ENCODE peak calls at places on chromosomes 11 and 22, in ten cellular contexts. P is brain microvascular endothelial cell; K is testis; E is fibroblast of lung; R is heart left ventricle; L is lung; N is tibial artery; F is uterus; U is WERI-Rb-1; Z is CD8-positive, alpha-beta T cell. H is an unnamed sample. For H3K27me3, the result is how much of the 10 kb centered on the place peaks cover.

GRCh38 chr22:39178206-39179111 is 26.0 kb upstream of the CBX7 start:
- DNase-seq in P (peak), K (no peak), E (peak), R (no peak), L (no peak), N (peak), F (no peak), U (no peak), Z (no peak), H (no peak)

GRCh38 chr11:75090778-75091177 is 5.9 kb downstream of the OR2AT4 start:
- DNase-seq in P (no peak), K (no peak), E (no peak), R (no peak), L (no peak), N (no peak), F (no peak), U (no peak), Z (no peak), H (no peak)

GRCh38 chr22:31628362-31628761 is 33.7 kb downstream of the PISD start:
- DNase-seq in P (no peak), K (no peak), E (no peak), R (no peak), L (no peak), N (no peak), F (no peak), U (no peak), Z (no peak), H (no peak)

GRCh38 chr11:2512431-2513407 is 67.9 kb downstream of the KCNQ1 start:
- DNase-seq in P (no peak), K (peak), E (no peak), R (peak), L (peak), N (peak), F (peak), U (no peak), Z (no peak), H (no peak)

GRCh38 chr11:65588199-65589054 is 7.2 kb downstream of the KCNK7 start:
- DNase-seq in P (no peak), K (peak), E (peak), R (peak), L (no peak), N (peak), F (peak), U (peak), Z (peak), H (peak)

GRCh38 chr11:106390078-106390477 is 312.6 kb downstream of the AASDHPPT start:
- DNase-seq in P (no peak), K (no peak), E (no peak), R (no peak), L (no peak), N (no peak), F (no peak), U (no peak), Z (no peak), H (no peak)

GRCh38 chr11:116035972-116036371 is 531.8 kb upstream of the CADM1 start:
- DNase-seq in P (no peak), K (no peak), E (no peak), R (no peak), L (no peak), N (no peak), F (no peak), U (peak), Z (no peak), H (no peak)

GRCh38 chr11:120662071-120662611 is 150.6 kb downstream of the GRIK4 start:
- DNase-seq in P (no peak), K (no peak), E (no peak), R (no peak), L (no peak), N (no peak), F (no peak), U (peak), Z (no peak), H (no peak)

GRCh38 chr11:60914620-60915249 is 777 bp downstream of the TMEM109 start:
- DNase-seq in P (no peak), K (peak), E (peak), R (no peak), L (no peak), N (no peak), F (no peak), U (peak), Z (peak), H (no peak)

GRCh38 chr11:11291432-11292015 is 61.5 kb downstream of the CSNK2A3 start:
- DNase-seq in P (no peak), K (no peak), E (no peak), R (no peak), L (no peak), N (no peak), F (no peak), U (no peak), Z (no peak), H (no peak)

GRCh38 chr11:116910378-116910777 is 73.0 kb upstream of the APOA1 start:
- DNase-seq in P (no peak), K (no peak), E (peak), R (no peak), L (no peak), N (no peak), F (no peak), U (no peak), Z (no peak), H (no peak)

GRCh38 chr11:128552783-128553661 is 34.3 kb downstream of the ETS1 start:
- DNase-seq in P (no peak), K (no peak), E (peak), R (no peak), L (no peak), N (no peak), F (no peak), U (no peak), Z (no peak), H (no peak)

GRCh38 chr22:37823134-37823985 is at the start of gene GALR3:
- DNase-seq in P (no peak), K (no peak), E (no peak), R (no peak), L (no peak), N (no peak), F (no peak), U (no peak), Z (no peak), H (no peak)

GRCh38 chr11:121630041-121630440 is 177.3 kb upstream of the SORL1-AS1 start:
- DNase-seq in P (peak), K (no peak), E (peak), R (no peak), L (no peak), N (no peak), F (no peak), U (no peak), Z (no peak), H (no peak)

GRCh38 chr22:37431366-37431765 is 4.1 kb upstream of the ELFN2 start:
- DNase-seq in P (no peak), K (no peak), E (peak), R (no peak), L (no peak), N (no peak), F (no peak), U (no peak), Z (no peak), H (no peak)

GRCh38 chr11:679271-680207 is 15.5 kb downstream of the DEAF1 start:
- DNase-seq in P (no peak), K (no peak), E (no peak), R (no peak), L (no peak), N (no peak), F (no peak), U (no peak), Z (no peak), H (no peak)

GRCh38 chr11:3129591-3130268 is 35.4 kb downstream of the OSBPL5 start:
- DNase-seq in P (no peak), K (no peak), E (no peak), R (no peak), L (no peak), N (peak), F (no peak), U (no peak), Z (no peak), H (no peak)

GRCh38 chr11:10930961-10931760 is 73.3 kb upstream of the ZBED5 start:
- DNase-seq in P (peak), K (peak), E (peak), R (peak), L (peak), N (peak), F (peak), U (peak), Z (peak), H (peak)

GRCh38 chr11:117918366-117919255 is 10.6 kb downstream of the TMPRSS13 start:
- DNase-seq in P (no peak), K (no peak), E (no peak), R (no peak), L (no peak), N (peak), F (peak), U (no peak), Z (no peak), H (no peak)

GRCh38 chr11:12893787-12894672 is 115.1 kb upstream of the RASSF10 start:
- DNase-seq in P (peak), K (peak), E (peak), R (peak), L (peak), N (peak), F (peak), U (peak), Z (peak), H (peak)

GRCh38 chr11:65404638-65405339 is 17.8 kb upstream of the NEAT1 start:
- DNase-seq in P (no peak), K (no peak), E (no peak), R (peak), L (no peak), N (no peak), F (no peak), U (no peak), Z (no peak), H (no peak)

GRCh38 chr22:38788417-38788816 is 5.5 kb downstream of the DNAL4 start:
- DNase-seq in P (peak), K (peak), E (peak), R (peak), L (peak), N (peak), F (peak), U (no peak), Z (no peak), H (no peak)

GRCh38 chr22:44111562-44112155 is 69.1 kb upstream of the PARVG start:
- DNase-seq in P (no peak), K (no peak), E (no peak), R (no peak), L (no peak), N (no peak), F (no peak), U (no peak), Z (no peak), H (no peak)

GRCh38 chr11:40032331-40032730 is 1427.1 kb downstream of the LRRC4C start:
- DNase-seq in P (no peak), K (no peak), E (no peak), R (no peak), L (no peak), N (no peak), F (no peak), U (no peak), Z (no peak), H (no peak)

GRCh38 chr11:130465259-130465658 is 16.8 kb downstream of the ADAMTS15 start:
- DNase-seq in P (peak), K (no peak), E (no peak), R (no peak), L (no peak), N (no peak), F (no peak), U (no peak), Z (no peak), H (no peak)

GRCh38 chr22:47192106-47192650 is 429.7 kb downstream of the TBC1D22A start:
- DNase-seq in P (no peak), K (peak), E (no peak), R (peak), L (no peak), N (peak), F (no peak), U (no peak), Z (no peak), H (no peak)

GRCh38 chr11:126501641-126502040 is 146.2 kb downstream of the ST3GAL4 start:
- DNase-seq in P (no peak), K (no peak), E (no peak), R (no peak), L (no peak), N (no peak), F (no peak), U (no peak), Z (no peak), H (no peak)

GRCh38 chr11:94139421-94139820 is 10.8 kb downstream of the PANX1 start:
- DNase-seq in P (no peak), K (no peak), E (no peak), R (no peak), L (no peak), N (no peak), F (no peak), U (no peak), Z (no peak), H (no peak)

GRCh38 chr11:27910186-27910941 is 197.6 kb downstream of the KIF18A start:
- DNase-seq in P (peak), K (no peak), E (peak), R (no peak), L (no peak), N (no peak), F (no peak), U (no peak), Z (no peak), H (no peak)

GRCh38 chr11:1220941-1221721 is 1.7 kb upstream of the MUC5B start:
- DNase-seq in P (no peak), K (no peak), E (no peak), R (no peak), L (no peak), N (peak), F (no peak), U (no peak), Z (no peak), H (no peak)

GRCh38 chr11:93123351-93123898 is 74.4 kb downstream of the SLC36A4 start:
- DNase-seq in P (no peak), K (peak), E (peak), R (peak), L (no peak), N (no peak), F (peak), U (no peak), Z (no peak), H (no peak)

DNA sequence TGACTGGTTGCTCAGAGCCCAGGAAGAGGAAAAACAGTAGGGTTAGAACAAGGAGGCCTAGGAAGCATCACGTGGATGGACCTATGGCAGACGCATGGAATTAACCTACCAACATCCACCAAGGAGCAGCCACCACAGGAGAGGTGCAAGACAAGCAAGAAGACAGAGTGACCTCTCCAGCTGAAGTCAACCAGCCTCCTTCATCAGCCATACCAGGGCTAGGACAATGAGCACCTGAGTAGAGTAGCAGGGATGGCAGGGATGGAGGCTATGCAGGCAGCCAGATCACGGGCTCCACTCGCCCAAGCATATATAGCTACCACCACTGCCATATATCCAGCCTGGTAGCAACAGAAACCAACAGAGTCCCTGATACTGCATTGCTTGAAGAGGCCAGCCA is 202.1 kb upstream of the B3GAT1 start:
- DNase-seq in P (no peak), K (no peak), E (no peak), R (no peak), L (no peak), N (no peak), F (no peak), U (no peak), Z (no peak), H (no peak)
- TF ChIP-seq CTCF in P (no peak), K (no peak), E (no peak), R (no peak), L (no peak), N (no peak), F (no peak), U (no peak), Z (no peak), H (no peak)

DNA sequence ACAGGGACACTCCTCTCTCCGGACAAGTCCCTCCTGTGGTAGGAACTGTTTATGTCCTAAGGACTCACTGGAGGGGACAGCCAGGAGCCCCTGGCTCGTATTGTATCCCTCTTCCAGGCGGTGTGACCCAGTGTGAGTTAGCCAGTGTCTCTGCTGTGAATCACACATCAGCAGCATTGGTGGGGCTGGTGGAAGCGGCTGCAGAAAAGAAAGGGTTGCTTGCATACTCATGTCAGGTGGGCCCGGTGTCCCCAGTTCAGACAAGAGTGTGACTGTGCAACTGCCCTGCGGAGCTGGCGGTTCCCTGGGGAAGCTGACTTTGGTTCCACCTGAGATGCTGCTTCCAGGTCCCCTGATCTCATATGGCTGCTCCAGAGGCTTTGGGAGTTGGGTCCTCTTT is 99.4 kb downstream of the ZBTB16 start:
- DNase-seq in P (peak), K (no peak), E (no peak), R (no peak), L (no peak), N (no peak), F (no peak), U (no peak), Z (no peak), H (no peak)
- H3K27me3 ChIP-seq in P (under half), K (under half), E (under half), R (under half), L (under half), N (under half), F (under half), U (under half), Z (under half), H (under half)

DNA sequence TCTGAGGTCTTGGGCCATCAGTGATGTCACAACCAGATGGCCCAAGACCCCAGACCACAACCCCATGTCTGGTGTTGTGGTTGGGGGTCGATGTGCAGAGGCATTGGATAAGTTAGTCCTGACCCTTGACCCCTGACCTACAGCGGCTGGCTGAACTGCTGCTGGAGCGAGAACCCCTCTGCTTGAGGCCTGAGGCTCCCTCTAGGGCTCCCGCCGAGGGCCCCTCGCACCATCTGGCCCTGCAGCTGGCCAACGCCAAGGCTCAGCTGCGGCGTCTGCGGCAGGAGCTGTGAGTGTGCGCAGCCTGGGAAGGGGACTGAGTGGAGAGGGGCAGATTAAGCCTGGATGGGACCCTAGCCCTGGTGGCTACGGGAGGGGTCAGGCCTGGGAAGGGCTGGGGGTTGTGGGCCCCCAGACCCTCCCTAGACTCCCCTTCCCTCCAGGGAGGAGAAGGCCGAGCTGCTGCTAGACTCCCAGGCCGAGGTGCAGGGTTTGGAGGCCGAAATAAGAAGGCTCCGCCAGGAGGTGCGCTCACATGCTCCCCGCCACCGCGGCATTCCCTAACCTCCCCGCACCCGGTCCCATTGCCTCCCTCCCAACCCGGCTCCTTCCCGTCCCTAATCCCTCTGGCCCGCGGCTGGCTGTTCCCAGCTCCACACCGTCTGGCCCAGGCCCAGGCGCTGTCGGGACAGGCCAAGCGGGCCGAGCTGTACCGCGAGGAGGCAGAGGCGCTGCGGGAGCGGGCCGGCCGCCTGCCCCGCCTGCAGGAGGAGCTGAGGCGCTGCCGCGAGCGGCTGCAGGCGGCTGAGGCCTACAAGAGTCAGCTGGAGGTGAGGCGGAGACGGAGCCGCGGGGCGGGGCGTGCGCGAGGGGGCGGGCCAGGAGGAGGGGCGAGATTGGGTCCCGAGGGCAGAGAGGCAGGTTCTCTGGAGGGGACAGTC is 2.1 kb downstream of the CCDC88B start:
- DNase-seq in P (peak), K (peak), E (peak), R (peak), L (peak), N (peak), F (peak), U (peak), Z (peak), H (peak)
- TF ChIP-seq CTCF in P (no peak), K (peak), E (peak), R (peak), L (peak), N (peak), F (no peak), U (peak), Z (peak), H (no peak)

GRCh38 chr11:34537636-34538035 is 24.0 kb upstream of the ELF5 start:
- DNase-seq in P (no peak), K (no peak), E (no peak), R (no peak), L (no peak), N (no peak), F (no peak), U (no peak), Z (no peak), H (no peak)
- H3K27me3 ChIP-seq in P (under half), K (under half), E (under half), R (under half), L (under half), N (under half), F (under half), U (under half), Z (under half), H (under half)

GRCh38 chr11:46916251-46916650 is 2.1 kb downstream of the LRP4 start:
- DNase-seq in P (no peak), K (no peak), E (no peak), R (no peak), L (no peak), N (no peak), F (no peak), U (no peak), Z (no peak), H (no peak)

GRCh38 chr11:46914910-46915309 is 3.4 kb downstream of the LRP4 start:
- DNase-seq in P (no peak), K (no peak), E (no peak), R (no peak), L (no peak), N (no peak), F (no peak), U (no peak), Z (no peak), H (no peak)

GRCh38 chr11:46917109-46918086 is 952 bp downstream of the LRP4 start:
- DNase-seq in P (no peak), K (no peak), E (no peak), R (no peak), L (no peak), N (no peak), F (no peak), U (no peak), Z (no peak), H (no peak)

GRCh38 chr11:46918087-46918751 is at the start of gene LRP4:
- DNase-seq in P (no peak), K (no peak), E (peak), R (peak), L (no peak), N (no peak), F (peak), U (peak), Z (peak), H (peak)

DNA sequence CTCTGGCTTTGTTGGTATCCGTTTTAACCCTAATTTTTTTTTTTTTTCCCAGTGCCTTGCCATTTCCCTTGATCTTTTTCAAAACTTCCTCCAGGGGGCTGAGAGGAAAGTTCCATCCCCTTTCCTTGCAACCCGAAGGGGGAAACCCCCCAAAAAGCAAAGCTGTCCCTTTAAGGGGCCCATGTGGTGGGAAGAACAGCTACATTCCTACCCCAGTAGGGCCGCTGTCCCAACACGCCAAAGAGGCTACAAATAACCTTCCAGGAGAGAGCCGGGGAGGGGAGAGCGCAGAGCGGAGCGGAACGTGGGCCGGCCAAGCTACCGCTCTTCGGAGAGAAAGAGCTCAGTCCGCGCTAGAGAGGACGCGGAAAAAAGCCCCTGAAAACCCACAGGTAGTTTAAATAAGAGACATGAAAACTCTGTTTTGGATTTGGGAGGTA is 1.7 kb downstream of the LRP4 start:
- DNase-seq in P (peak), K (peak), E (peak), R (peak), L (no peak), N (no peak), F (peak), U (peak), Z (no peak), H (no peak)
- TF ChIP-seq CTCF in P (peak), K (no peak), E (peak), R (no peak), L (no peak), N (no peak), F (no peak), U (no peak), Z (no peak), H (no peak)

H was measured in CD4-positive, alpha-beta T cell.